ENCODE peak calls at places on chromosomes 7 and 10, in four cellular contexts. G, P, H and S are unnamed samples.

GRCh38 chr10:110147961-110148360 is 59.4 kb upstream of the MXI1 start:
- DNase-seq in H (no peak), P (no peak), G (no peak), S (peak; percentile 48)

GRCh38 chr7:134565643-134566136 is 16.8 kb downstream of the AKR1B15 start:
- DNase-seq in H (no peak), G (no peak), P (no peak), S (no peak)

GRCh38 chr7:106056513-106057203 is 55.5 kb downstream of the SYPL1 start:
- DNase-seq in G (peak; percentile 72), P (peak; percentile 75), H (peak; percentile 89), S (peak; percentile 74)

GRCh38 chr10:32065871-32066270 is 9.6 kb upstream of the KIF5B start:
- DNase-seq in H (no peak), G (peak; percentile 14), P (no peak), S (peak; percentile 77)

GRCh38 chr7:44140341-44140740 is 791 bp downstream of the MYL7 start:
- DNase-seq in G (no peak), P (no peak), H (no peak), S (no peak)

GRCh38 chr10:74542077-74542476 is 284.3 kb upstream of the KAT6B start:
- DNase-seq in H (no peak), G (no peak), P (no peak), S (no peak)

GRCh38 chr7:66957595-66958290 is 36.7 kb downstream of the TMEM248 start:
- DNase-seq in P (no peak), G (no peak), H (no peak), S (no peak)

GRCh38 chr7:115707236-115707635 is 323.3 kb downstream of the TFEC start:
- DNase-seq in H (no peak), G (peak; percentile 6), P (no peak), S (peak; percentile 86)

GRCh38 chr10:112832361-112832878 is 117.6 kb upstream of the TCF7L2 start:
- DNase-seq in P (no peak), H (no peak), G (peak; percentile 65), S (no peak)

GRCh38 chr7:158001621-158002320 is 585.9 kb downstream of the PTPRN2 start:
- DNase-seq in G (peak; percentile 15), P (no peak), H (no peak), S (no peak)

GRCh38 chr10:130206216-130206737 is 70.1 kb downstream of the GLRX3 start:
- DNase-seq in P (no peak), H (no peak), G (no peak), S (no peak)

GRCh38 chr10:77079902-77080301 is 557.7 kb downstream of the KCNMA1 start:
- DNase-seq in G (no peak), P (no peak), H (no peak), S (no peak)

GRCh38 chr10:75180592-75180991 is 30.0 kb upstream of the VDAC2 start:
- DNase-seq in G (no peak), P (no peak), H (no peak), S (no peak)

GRCh38 chr7:11831727-11832495 is at the start of gene THSD7A:
- DNase-seq in H (peak; percentile 52), P (peak; percentile 15), G (peak; percentile 3), S (peak; percentile 28)

GRCh38 chr10:101001225-101002035 is 1.8 kb downstream of the LZTS2 start:
- DNase-seq in H (no peak), P (no peak), G (no peak), S (no peak)

GRCh38 chr10:13660545-13660920 is 73.8 kb downstream of the PRPF18 start:
- DNase-seq in G (peak; percentile 84), P (no peak), H (no peak), S (no peak)

GRCh38 chr10:69800109-69800508 is 1.6 kb upstream of the COL13A1 start:
- DNase-seq in P (peak; percentile 14), G (peak; percentile 62), H (peak; percentile 61), S (peak; percentile 45)

GRCh38 chr7:127783267-127783559 is 131.2 kb downstream of the SND1 start:
- DNase-seq in G (no peak), H (no peak), P (no peak), S (no peak)

GRCh38 chr10:121865554-121865953 is 62.3 kb downstream of the ATE1 start:
- DNase-seq in P (no peak), H (no peak), G (no peak), S (no peak)

GRCh38 chr7:24963218-24963617 is 16.8 kb downstream of the OSBPL3 start:
- DNase-seq in G (no peak), H (no peak), P (peak; percentile 59), S (peak; percentile 78)

GRCh38 chr7:130380121-130380860 is at the start of gene CPA1:
- DNase-seq in P (no peak), H (no peak), G (no peak), S (no peak)

GRCh38 chr10:11298116-11298515 is 280.4 kb downstream of the CELF2 start:
- DNase-seq in P (no peak), G (peak; percentile 54), H (no peak), S (no peak)

GRCh38 chr10:86003201-86003621 is 363.4 kb downstream of the GRID1 start:
- DNase-seq in G (no peak), H (no peak), P (no peak), S (no peak)

GRCh38 chr7:102823715-102824114 is 74.9 kb downstream of the FAM185A start:
- DNase-seq in P (no peak), G (no peak), H (no peak), S (no peak)

GRCh38 chr7:143183024-143183423 is at the start of gene TAS2R39:
- DNase-seq in H (no peak), G (no peak), P (peak; percentile 11), S (no peak)

GRCh38 chr10:16886032-16886431 is 68.8 kb upstream of the RSU1 start:
- DNase-seq in H (no peak), P (no peak), G (no peak), S (no peak)